ENCODE peak calls at places on chromosomes 12 and 14, in eight cellular contexts. R is GM23248, U is AG04449, Q is sigmoid colon, K is gastrocnemius medialis, C is right cardiac atrium, V is uterus, W is neuronal stem cell. F is an unnamed sample.

GRCh38 chr12:28966049-28966778 is 182.9 kb upstream of the FAR2 start:
- DNase-seq in Q (peak), R (no peak), C (peak), U (no peak), V (peak), K (no peak), W (no peak), F (no peak)

GRCh38 chr12:117063162-117063911 is 35.9 kb downstream of the TESC start:
- DNase-seq in U (no peak), V (no peak), W (no peak), R (no peak), C (peak), K (no peak), Q (no peak), F (no peak)

GRCh38 chr14:88005978-88006851 is 1.3 kb downstream of the GPR65 start:
- DNase-seq in U (no peak), R (no peak), Q (no peak), C (no peak), K (no peak), V (no peak), W (no peak), F (no peak)

GRCh38 chr12:108241961-108242360 is 97.2 kb downstream of the CMKLR1 start:
- DNase-seq in K (no peak), W (no peak), R (no peak), C (no peak), U (no peak), Q (no peak), V (no peak), F (no peak)

GRCh38 chr14:33933386-33933934 is 17.4 kb downstream of the EGLN3 start:
- DNase-seq in W (peak), V (no peak), R (no peak), Q (no peak), C (no peak), U (no peak), K (no peak), F (no peak)

GRCh38 chr12:11026118-11026517 is 3.7 kb upstream of the TAS2R19 start:
- DNase-seq in V (no peak), C (no peak), K (no peak), U (no peak), R (no peak), Q (no peak), W (no peak), F (peak)

GRCh38 chr12:1279050-1279449 is 288.0 kb downstream of the ERC1 start:
- DNase-seq in Q (no peak), W (no peak), V (no peak), U (no peak), K (no peak), R (peak), C (no peak), F (no peak)

GRCh38 chr14:54011001-54011400 is 54.4 kb upstream of the BMP4 start:
- DNase-seq in Q (no peak), R (no peak), V (no peak), W (peak), U (no peak), C (no peak), K (no peak), F (no peak)

GRCh38 chr14:79369359-79370332 is 841.7 kb downstream of the DIO2 start:
- DNase-seq in Q (peak), V (peak), U (peak), K (no peak), C (no peak), W (no peak), R (peak), F (no peak)

GRCh38 chr12:50103767-50104321 is at the start of gene GPD1:
- DNase-seq in V (peak), K (peak), U (no peak), R (peak), W (no peak), Q (peak), C (peak), F (no peak)

GRCh38 chr14:99675381-99675835 is 8.7 kb upstream of the CYP46A1 start:
- DNase-seq in C (peak), W (no peak), Q (peak), V (no peak), U (no peak), K (no peak), R (no peak), F (no peak)

GRCh38 chr12:104230704-104231103 is 15.1 kb downstream of the TXNRD1 start:
- DNase-seq in Q (no peak), V (no peak), R (no peak), W (no peak), K (no peak), U (no peak), C (no peak), F (no peak)

GRCh38 chr14:78314484-78314883 is 144.3 kb downstream of the NRXN3 start:
- DNase-seq in Q (no peak), R (no peak), K (no peak), W (no peak), V (no peak), C (no peak), U (no peak), F (no peak)

GRCh38 chr12:50394469-50395029 is 1.9 kb downstream of the FAM186A start:
- DNase-seq in C (no peak), W (no peak), K (no peak), Q (no peak), U (no peak), V (no peak), R (peak), F (no peak)

GRCh38 chr14:26281280-26281998 is 316.4 kb downstream of the NOVA1 start:
- DNase-seq in U (no peak), W (no peak), Q (no peak), C (no peak), V (no peak), R (peak), K (no peak), F (no peak)

GRCh38 chr14:91575469-91576208 is 65.5 kb upstream of the PPP4R3A start:
- DNase-seq in V (no peak), U (no peak), R (no peak), K (no peak), Q (no peak), W (no peak), C (no peak), F (no peak)

GRCh38 chr14:50740858-50741257 is 72.8 kb upstream of the SAV1 start:
- DNase-seq in V (no peak), C (no peak), R (peak), W (no peak), Q (no peak), K (no peak), U (no peak), F (no peak)

GRCh38 chr12:55515696-55516095 is 23.5 kb downstream of the OR6C68 start:
- DNase-seq in Q (no peak), W (no peak), K (no peak), U (no peak), V (no peak), C (no peak), R (no peak), F (no peak)

GRCh38 chr12:132475304-132476037 is 14.5 kb upstream of the FBRSL1 start:
- DNase-seq in R (peak), V (no peak), C (peak), Q (no peak), U (no peak), K (no peak), W (no peak), F (no peak)

GRCh38 chr12:63845726-63846125 is 1.2 kb downstream of the SRGAP1 start:
- DNase-seq in W (no peak), C (no peak), R (peak), V (no peak), K (no peak), U (no peak), Q (no peak), F (peak)

GRCh38 chr14:21711360-21711961 is 37.8 kb upstream of the OR4E1 start:
- DNase-seq in R (peak), U (peak), K (no peak), C (no peak), V (no peak), Q (no peak), W (peak), F (peak)

GRCh38 chr12:43776498-43776897 is 17.7 kb downstream of the IRAK4 start:
- DNase-seq in W (no peak), Q (no peak), R (peak), C (no peak), U (no peak), V (no peak), K (no peak), F (peak)

GRCh38 chr14:87868920-87869319 is 124.1 kb downstream of the GALC start:
- DNase-seq in R (no peak), C (no peak), V (no peak), K (no peak), W (no peak), Q (no peak), U (no peak), F (no peak)

GRCh38 chr12:67640863-67641262 is 7.7 kb upstream of the DYRK2 start:
- DNase-seq in Q (no peak), V (no peak), R (peak), W (no peak), C (no peak), U (no peak), K (no peak), F (no peak)

GRCh38 chr12:115879354-115879753 is 398.1 kb downstream of the MED13L start:
- DNase-seq in V (no peak), U (no peak), Q (no peak), W (no peak), C (no peak), K (no peak), R (no peak), F (no peak)

GRCh38 chr12:63164911-63165310 is 13.9 kb upstream of the AVPR1A start:
- DNase-seq in R (no peak), W (no peak), U (no peak), K (no peak), Q (no peak), C (no peak), V (no peak), F (no peak)

GRCh38 chr12:21607701-21608100 is 3.1 kb upstream of the GYS2 start:
- DNase-seq in Q (no peak), V (no peak), U (no peak), K (no peak), W (no peak), C (no peak), R (peak), F (no peak)

GRCh38 chr12:188910-189621 is 24.9 kb downstream of the SLC6A12 start:
- DNase-seq in U (no peak), C (peak), Q (no peak), W (peak), K (no peak), V (no peak), R (peak), F (peak)

GRCh38 chr14:99245541-99246511 is 26.2 kb downstream of the BCL11B start:
- DNase-seq in C (no peak), R (no peak), V (no peak), K (no peak), Q (peak), U (no peak), W (no peak), F (peak)

GRCh38 chr12:63420206-63420644 is 248.1 kb downstream of the DPY19L2 start:
- DNase-seq in C (no peak), Q (no peak), W (peak), R (peak), U (peak), K (no peak), V (no peak), F (peak)

GRCh38 chr14:79293482-79293881 is 917.8 kb downstream of the DIO2 start:
- DNase-seq in K (no peak), C (no peak), W (no peak), U (no peak), Q (peak), R (no peak), V (peak), F (no peak)

GRCh38 chr12:63811334-63811733 is 31.6 kb downstream of the RXYLT1 start:
- DNase-seq in K (no peak), U (no peak), V (no peak), Q (no peak), W (no peak), C (no peak), R (no peak), F (no peak)

GRCh38 chr12:20183563-20183962 is 184.8 kb upstream of the PDE3A start:
- DNase-seq in V (no peak), W (no peak), R (no peak), Q (no peak), C (no peak), U (peak), K (no peak), F (no peak)

GRCh38 chr12:20175704-20176388 is 192.5 kb upstream of the PDE3A start:
- DNase-seq in V (no peak), W (no peak), U (no peak), C (no peak), K (no peak), R (no peak), Q (no peak), F (no peak)

GRCh38 chr12:20184514-20184913 is 183.8 kb upstream of the PDE3A start:
- DNase-seq in R (no peak), K (no peak), Q (no peak), C (no peak), U (no peak), V (no peak), W (no peak), F (no peak)

GRCh38 chr12:20181416-20181815 is 186.9 kb upstream of the PDE3A start:
- DNase-seq in U (no peak), C (no peak), W (no peak), Q (no peak), R (no peak), V (no peak), K (no peak), F (no peak)
- H3K4me3 ChIP-seq in U (no peak), C (no peak), W (no peak), Q (no peak), R (no peak), V (no peak), K (no peak), F (no peak)

GRCh38 chr12:122880155-122880605 is 15.7 kb downstream of the VPS37B start:
- DNase-seq in W (no peak), V (no peak), U (no peak), R (no peak), Q (no peak), K (no peak), C (no peak), F (no peak)
- H3K4me3 ChIP-seq in W (no peak), V (no peak), U (no peak), R (no peak), Q (no peak), K (no peak), C (no peak), F (no peak)

GRCh38 chr12:33825442-33825841 is 196.9 kb upstream of the ALG10 start:
- DNase-seq in C (no peak), V (no peak), Q (no peak), R (no peak), K (no peak), W (no peak), U (no peak), F (no peak)

GRCh38 chr12:33830070-33830469 is 192.2 kb upstream of the ALG10 start:
- DNase-seq in U (no peak), K (no peak), R (no peak), Q (no peak), W (no peak), V (no peak), C (no peak), F (no peak)

GRCh38 chr12:33828326-33828725 is 194.0 kb upstream of the ALG10 start:
- DNase-seq in W (no peak), V (no peak), K (no peak), Q (no peak), C (no peak), R (no peak), U (no peak), F (no peak)

DNA sequence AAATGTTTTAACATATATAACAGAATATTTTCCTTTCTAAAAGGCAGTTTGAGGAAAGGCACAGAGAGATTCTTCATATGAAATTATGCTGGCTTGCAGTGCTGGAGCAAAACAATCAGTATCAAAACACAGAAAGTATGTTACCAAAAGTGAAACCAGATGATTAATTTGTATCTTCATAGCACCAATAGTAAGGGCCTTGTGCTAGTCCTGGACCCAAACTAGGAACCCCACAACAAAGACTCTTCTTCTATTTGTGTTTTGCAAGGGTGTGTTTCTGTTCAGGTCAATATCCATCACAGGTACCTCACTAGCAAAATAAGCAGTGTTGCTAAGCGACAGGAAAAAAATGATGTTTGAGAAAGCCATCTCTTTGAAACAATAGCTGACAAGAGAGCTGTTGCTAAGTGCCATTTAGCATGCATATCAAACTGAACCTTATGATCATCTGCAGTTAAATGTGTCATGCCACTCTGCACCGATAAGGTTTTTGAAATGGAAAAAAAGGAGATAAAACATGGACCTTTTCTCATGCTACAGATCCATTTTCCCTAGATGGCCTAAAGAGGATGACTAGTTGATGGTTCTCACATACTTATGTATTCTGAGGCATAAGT is 196.2 kb upstream of the ALG10 start:
- DNase-seq in C (no peak), Q (no peak), V (no peak), U (no peak), W (no peak), K (no peak), R (no peak), F (no peak)
- H3K4me3 ChIP-seq in C (no peak), Q (no peak), V (no peak), U (no peak), W (no peak), K (no peak), R (no peak), F (no peak)

GRCh38 chr12:5047094-5047493 is 3.4 kb downstream of the KCNA5 start:
- DNase-seq in K (no peak), R (peak), V (no peak), W (no peak), U (no peak), C (peak), Q (peak), F (no peak)
- H3K4me3 ChIP-seq in K (no peak), R (no peak), V (no peak), W (no peak), U (no peak), C (peak), Q (peak), F (no peak)

GRCh38 chr14:94771906-94772468 is 2.1 kb upstream of the GSC start:
- DNase-seq in C (no peak), R (no peak), U (no peak), K (no peak), V (no peak), W (no peak), Q (no peak), F (no peak)
- H3K4me3 ChIP-seq in C (no peak), R (no peak), U (no peak), K (no peak), V (no peak), W (no peak), Q (no peak), F (no peak)

GRCh38 chr12:71439362-71439612 is 311 bp upstream of the LGR5 start:
- DNase-seq in W (no peak), R (no peak), U (no peak), C (no peak), Q (no peak), V (no peak), K (no peak), F (no peak)

GRCh38 chr12:71441836-71442566 is 2.4 kb downstream of the LGR5 start:
- DNase-seq in U (no peak), V (no peak), K (no peak), R (no peak), W (no peak), Q (no peak), C (no peak), F (no peak)

GRCh38 chr12:71441350-71441748 is 1.8 kb downstream of the LGR5 start:
- DNase-seq in R (no peak), K (no peak), C (no peak), V (no peak), W (no peak), Q (no peak), U (no peak), F (no peak)

GRCh38 chr12:71439613-71440392 is at the start of gene LGR5:
- DNase-seq in Q (no peak), K (no peak), V (no peak), W (peak), U (no peak), C (peak), R (peak), F (peak)

GRCh38 chr12:71440393-71441349 is 1.1 kb downstream of the LGR5 start:
- DNase-seq in U (no peak), R (peak), K (no peak), C (no peak), Q (no peak), V (no peak), W (no peak), F (no peak)
- H3K4me3 ChIP-seq in U (peak), R (peak), K (peak), C (peak), Q (peak), V (no peak), W (peak), F (no peak)

GRCh38 chr12:53737951-53738833 is 10.9 kb upstream of the CALCOCO1 start:
- DNase-seq in V (no peak), Q (no peak), R (no peak), U (no peak), C (peak), K (no peak), W (no peak), F (peak)
- H3K4me3 ChIP-seq in V (no peak), Q (no peak), R (no peak), U (no peak), C (no peak), K (no peak), W (no peak), F (no peak)

DNA sequence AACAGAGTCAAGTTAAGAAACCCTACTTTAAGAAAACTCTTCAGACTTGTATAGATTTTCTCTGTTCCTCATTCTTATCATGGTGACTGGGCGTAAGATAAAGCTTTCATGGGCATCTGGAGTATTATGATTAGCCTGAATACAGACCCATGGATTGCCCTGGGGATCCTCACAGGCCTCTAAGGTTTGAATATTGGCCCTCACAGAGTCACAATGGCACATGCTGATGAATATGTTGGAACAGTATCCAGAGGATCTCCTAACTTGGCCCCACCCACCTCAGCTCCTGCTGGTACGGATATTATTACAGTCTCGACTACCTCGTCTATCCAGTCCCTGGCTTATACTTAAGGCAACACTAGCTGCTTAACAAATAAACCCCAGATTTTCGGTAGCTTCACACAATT is 8.1 kb downstream of the OSBPL8 start:
- DNase-seq in R (peak), V (no peak), K (no peak), W (no peak), U (no peak), C (no peak), Q (no peak), F (no peak)
- H3K4me3 ChIP-seq in R (no peak), V (no peak), K (no peak), W (no peak), U (no peak), C (no peak), Q (no peak), F (no peak)

GRCh38 chr14:103057028-103057371 is 349 bp downstream of the CDC42BPB start:
- DNase-seq in U (no peak), K (no peak), Q (peak), R (no peak), C (peak), V (no peak), W (no peak), F (peak)

GRCh38 chr14:103058209-103059055 is 1.1 kb upstream of the CDC42BPB start:
- DNase-seq in R (peak), V (peak), Q (peak), U (no peak), C (peak), W (no peak), K (no peak), F (peak)

GRCh38 chr14:103057372-103058208 is at the start of gene CDC42BPB:
- DNase-seq in Q (peak), W (peak), V (peak), U (peak), R (peak), K (peak), C (peak), F (peak)

GRCh38 chr14:103056322-103057027 is 874 bp downstream of the CDC42BPB start:
- DNase-seq in K (peak), Q (peak), R (peak), V (peak), C (peak), W (no peak), U (no peak), F (peak)

GRCh38 chr14:103055693-103056092 is 1.7 kb downstream of the CDC42BPB start:
- DNase-seq in R (peak), K (no peak), W (no peak), V (no peak), U (no peak), C (no peak), Q (no peak), F (no peak)
- H3K4me3 ChIP-seq in R (peak), K (peak), W (peak), V (peak), U (peak), C (peak), Q (peak), F (peak)